ENCODE peak calls at places on chromosome 6, in seven cellular contexts. O, T, E, U, V, Y and Q are unnamed samples.

GRCh38 chr6:50722829-50723562 is 9.7 kb downstream of the TFAP2D start:
- DNase-seq in V (no peak), O (no peak), Y (no peak), T (no peak), E (no peak), U (no peak), Q (no peak)

GRCh38 chr6:32840604-32841246 is 2.2 kb upstream of the TAP2 start:
- DNase-seq in T (no peak), U (no peak), Y (no peak), V (no peak), E (no peak), O (no peak), Q (no peak)

GRCh38 chr6:113805167-113805835 is 51.8 kb upstream of the MARCKS start:
- DNase-seq in U (no peak), T (no peak), V (no peak), O (no peak), Y (no peak), E (no peak), Q (no peak)

GRCh38 chr6:26028753-26029569 is 58.3 kb upstream of the HFE start:
- DNase-seq in Y (no peak), E (no peak), O (no peak), U (no peak), T (no peak), V (peak; percentile 41), Q (no peak)

GRCh38 chr6:135586844-135587243 is 89.3 kb upstream of the AHI1 start:
- DNase-seq in T (no peak), Y (peak; percentile 19), U (no peak), O (no peak), V (no peak), E (no peak), Q (no peak)

GRCh38 chr6:157036245-157036681 is 259.1 kb downstream of the ARID1B start:
- DNase-seq in T (no peak), Y (no peak), V (no peak), E (no peak), U (no peak), O (no peak), Q (no peak)

GRCh38 chr6:74574794-74575193 is 631.1 kb downstream of the COL12A1 start:
- DNase-seq in O (no peak), E (no peak), Y (peak; percentile 60), T (peak; percentile 64), V (no peak), U (no peak), Q (no peak)

GRCh38 chr6:134097114-134097707 is 44.8 kb upstream of the SLC2A12 start:
- DNase-seq in V (peak; percentile 73), E (peak; percentile 70), U (peak; percentile 27), T (peak; percentile 47), Y (peak; percentile 78), O (peak; percentile 62), Q (peak; percentile 77)

GRCh38 chr6:157892363-157892878 is 69.4 kb downstream of the SNX9 start:
- DNase-seq in V (no peak), E (no peak), O (no peak), Y (no peak), T (no peak), U (no peak), Q (no peak)

GRCh38 chr6:112941613-112942012 is 594.5 kb downstream of the RFPL4B start:
- DNase-seq in V (no peak), Y (no peak), U (no peak), O (no peak), T (no peak), E (no peak), Q (no peak)